ENCODE peak calls at places on chromosomes 13 and 19, in five cellular contexts. O is fibroblast of lung, B is psoas muscle, E is H1, F is MM.1S. H is an unnamed sample.

GRCh38 chr13:31134055-31134711 is 27.5 kb downstream of the HSPH1 start:
- DNase-seq in O (no peak), B (no peak), E (no peak), F (no peak), H (no peak)

GRCh38 chr19:18675779-18676178 is 7.7 kb upstream of the CRTC1 start:
- DNase-seq in O (no peak), B (no peak), E (peak), F (no peak), H (peak)

GRCh38 chr19:5149508-5149907 is 180.6 kb downstream of the KDM4B start:
- DNase-seq in O (no peak), B (no peak), E (no peak), F (no peak), H (no peak)

GRCh38 chr19:50334741-50335421 is 5.7 kb upstream of the KCNC3 start:
- DNase-seq in O (no peak), B (peak), E (no peak), F (no peak), H (no peak)

GRCh38 chr13:37473035-37473434 is 125.5 kb downstream of the POSTN start:
- DNase-seq in O (no peak), B (no peak), E (peak), F (no peak), H (peak)

GRCh38 chr19:3670258-3670795 is 29.9 kb downstream of the PIP5K1C start:
- DNase-seq in O (peak), B (peak), E (no peak), F (no peak), H (peak)

GRCh38 chr19:6216996-6217751 is 62.6 kb downstream of the MLLT1 start:
- DNase-seq in O (peak), B (peak), E (no peak), F (no peak), H (peak)

GRCh38 chr19:49807174-49807830 is 5.8 kb downstream of the FUZ start:
- DNase-seq in O (no peak), B (no peak), E (no peak), F (no peak), H (no peak)

GRCh38 chr19:46674416-46675178 is 13.6 kb upstream of the DACT3 start:
- DNase-seq in O (peak), B (no peak), E (peak), F (no peak), H (peak)

GRCh38 chr13:20161275-20161950 is 561 bp upstream of the GJA3 start:
- DNase-seq in O (no peak), B (no peak), E (peak), F (no peak), H (peak)

GRCh38 chr19:41708481-41708880 is at the start of gene CEACAM5:
- DNase-seq in O (no peak), B (no peak), E (no peak), F (no peak), H (no peak)

GRCh38 chr19:5035817-5036732 is 67.2 kb downstream of the KDM4B start:
- DNase-seq in O (no peak), B (no peak), E (no peak), F (no peak), H (no peak)

GRCh38 chr19:35031072-35031881 is 1.0 kb downstream of the SCN1B start:
- DNase-seq in O (peak), B (peak), E (peak), F (no peak), H (peak)

GRCh38 chr19:56670961-56671612 is 470 bp downstream of the ZNF835 start:
- DNase-seq in O (no peak), B (no peak), E (no peak), F (no peak), H (no peak)

GRCh38 chr19:2036424-2036823 is 14.6 kb downstream of the MKNK2 start:
- DNase-seq in O (no peak), B (peak), E (no peak), F (no peak), H (no peak)

GRCh38 chr13:24502567-24503375 is 9.8 kb downstream of the PARP4 start:
- DNase-seq in O (peak), B (no peak), E (no peak), F (no peak), H (no peak)

GRCh38 chr13:35994131-35994966 is 136.8 kb downstream of the DCLK1 start:
- DNase-seq in O (peak), B (peak), E (no peak), F (no peak), H (peak)

GRCh38 chr19:45899253-45899652 is 3.2 kb downstream of the MYPOP start:
- DNase-seq in O (no peak), B (no peak), E (no peak), F (no peak), H (no peak)

GRCh38 chr19:46287585-46287984 is 9.3 kb upstream of the HIF3A start:
- DNase-seq in O (peak), B (no peak), E (no peak), F (no peak), H (peak)

GRCh38 chr19:48926909-48927308 is 6.6 kb upstream of the DHDH start:
- DNase-seq in O (peak), B (no peak), E (no peak), F (no peak), H (peak)

GRCh38 chr13:79491715-79492114 is 10.8 kb downstream of the NDFIP2 start:
- DNase-seq in O (peak), B (no peak), E (no peak), F (no peak), H (no peak)

GRCh38 chr13:49652691-49653305 is 24.5 kb downstream of the ARL11 start:
- DNase-seq in O (no peak), B (peak), E (peak), F (no peak), H (peak)
- TF ChIP-seq CTCF in O (peak), B (peak), E (peak), F (no peak), H (peak)

GRCh38 chr13:40995997-40996396 is 23.1 kb downstream of the ELF1 start:
- DNase-seq in O (no peak), B (no peak), E (no peak), F (no peak), H (no peak)

GRCh38 chr13:40996433-40997095 is 22.6 kb downstream of the ELF1 start:
- DNase-seq in O (no peak), B (no peak), E (no peak), F (no peak), H (no peak)

GRCh38 chr13:40993987-40994386 is 25.1 kb downstream of the ELF1 start:
- DNase-seq in O (no peak), B (no peak), E (no peak), F (no peak), H (no peak)

GRCh38 chr13:40993119-40993518 is 26.0 kb downstream of the ELF1 start:
- DNase-seq in O (no peak), B (no peak), E (no peak), F (peak), H (no peak)

DNA sequence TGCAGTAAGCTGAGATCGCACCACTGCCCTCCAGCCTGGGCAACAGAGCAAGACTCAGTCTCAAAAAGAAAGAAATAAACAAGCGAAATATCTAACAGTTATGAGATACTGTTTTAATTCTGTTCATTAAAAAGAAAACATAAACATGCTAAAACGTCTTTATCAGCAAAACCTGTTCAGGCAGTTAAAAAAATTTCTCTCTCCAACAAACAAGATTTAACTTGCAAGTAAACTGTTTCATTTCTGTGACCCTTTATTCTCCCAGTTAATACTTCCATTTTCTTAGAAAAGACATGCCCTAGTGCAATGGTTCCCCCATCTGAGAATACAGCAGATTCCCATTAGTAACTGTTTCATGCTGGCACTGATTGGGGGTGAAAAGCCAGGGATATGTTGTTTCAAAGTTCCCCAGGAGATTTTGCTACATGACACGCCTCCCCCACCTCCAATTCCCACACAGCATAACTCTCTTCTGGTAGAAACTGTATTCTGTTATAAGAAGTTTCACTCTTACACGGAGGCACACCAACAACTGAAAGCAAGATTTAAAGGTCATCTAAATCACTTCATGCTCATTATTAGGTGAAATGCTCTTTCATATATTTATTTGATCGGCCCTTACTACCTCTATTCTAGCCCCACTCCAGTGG is 24.4 kb downstream of the ELF1 start:
- DNase-seq in O (no peak), B (no peak), E (no peak), F (peak), H (no peak)
- H3K27ac ChIP-seq in O (no peak), B (no peak), E (no peak), F (peak), H (no peak)

GRCh38 chr19:47716270-47716937 is 3.2 kb downstream of the EHD2 start:
- DNase-seq in O (no peak), B (no peak), E (no peak), F (no peak), H (no peak)
- H3K4me3 ChIP-seq in O (peak), B (peak), E (no peak), F (no peak), H (no peak)

DNA sequence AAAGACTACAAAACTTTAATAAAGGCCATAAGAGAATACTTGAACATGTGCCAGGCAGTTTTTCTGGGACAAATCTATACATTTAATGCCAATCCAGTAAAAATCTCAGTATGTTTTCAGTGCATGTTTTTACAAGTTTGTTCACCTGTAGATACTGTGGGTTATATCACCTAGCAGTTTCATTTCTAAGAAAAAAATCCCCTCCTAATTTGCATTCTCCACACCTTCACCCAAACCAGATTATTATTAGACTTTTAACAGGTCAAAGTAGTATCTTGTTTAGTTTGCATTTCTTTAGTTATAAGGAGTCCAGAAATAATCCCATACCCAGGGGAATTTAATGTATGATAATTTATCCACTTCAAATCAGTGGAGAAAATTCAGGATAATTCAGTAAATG is 17.0 kb upstream of the LPAR6 start:
- DNase-seq in O (no peak), B (no peak), E (no peak), F (peak), H (no peak)
- TF ChIP-seq CTCF in O (no peak), B (no peak), E (no peak), F (no peak), H (no peak)

GRCh38 chr13:109481046-109481445 is 305.3 kb downstream of the IRS2 start:
- DNase-seq in O (peak), B (no peak), E (no peak), F (no peak), H (no peak)

GRCh38 chr13:109479534-109479933 is 306.8 kb downstream of the IRS2 start:
- DNase-seq in O (no peak), B (no peak), E (no peak), F (no peak), H (no peak)

GRCh38 chr13:109483369-109483768 is 303.0 kb downstream of the IRS2 start:
- DNase-seq in O (no peak), B (no peak), E (no peak), F (no peak), H (no peak)

GRCh38 chr13:109479991-109480696 is 306.2 kb downstream of the IRS2 start:
- DNase-seq in O (peak), B (no peak), E (no peak), F (no peak), H (peak)

GRCh38 chr13:109485136-109485794 is 301.1 kb downstream of the IRS2 start:
- DNase-seq in O (no peak), B (no peak), E (no peak), F (no peak), H (no peak)
- H3K27ac ChIP-seq in O (no peak), B (no peak), E (no peak), F (no peak), H (no peak)

GRCh38 chr13:90793261-90793785 is 554.2 kb upstream of the MIR17HG start:
- DNase-seq in O (peak), B (no peak), E (no peak), F (no peak), H (no peak)
- H3K4me3 ChIP-seq in O (no peak), B (no peak), E (no peak), F (no peak), H (no peak)

H was measured in A673.